ENCODE peak calls at places on chromosomes 16 and 17, in five cellular contexts. K is left ventricle myocardium inferior; C is GM23338; I is CD4-positive, CD25-positive, alpha-beta regulatory T cell; V is cardiac muscle cell. J is an unnamed sample. For H3K4me1, the result is how much of the 10 kb centered on the place peaks cover.

GRCh38 chr17:19319771-19320505 is 42.6 kb downstream of the B9D1 start:
- DNase-seq in K (no peak), C (no peak), I (no peak), V (no peak), J (no peak)

GRCh38 chr16:78551487-78552085 is 452.1 kb downstream of the WWOX start:
- DNase-seq in K (no peak), C (peak), I (no peak), V (no peak), J (no peak)

GRCh38 chr16:50464325-50465290 is 83.6 kb upstream of the NKD1 start:
- DNase-seq in K (no peak), C (peak), I (no peak), V (no peak), J (no peak)

GRCh38 chr16:88437367-88437964 is 15.6 kb upstream of the ZFPM1 start:
- DNase-seq in K (peak), C (peak), I (peak), V (peak), J (peak)

GRCh38 chr17:3990391-3991127 is 26.3 kb upstream of the ATP2A3 start:
- DNase-seq in K (no peak), C (no peak), I (no peak), V (no peak), J (no peak)

GRCh38 chr17:41695954-41696720 is 7.5 kb downstream of the EIF1 start:
- DNase-seq in K (no peak), C (peak), I (peak), V (peak), J (peak)

GRCh38 chr17:8338806-8339205 is 834 bp upstream of the ODF4 start:
- DNase-seq in K (no peak), C (peak), I (no peak), V (no peak), J (no peak)

GRCh38 chr17:82645516-82645915 is 2.7 kb downstream of the WDR45B start:
- DNase-seq in K (no peak), C (no peak), I (no peak), V (no peak), J (no peak)

GRCh38 chr16:3431779-3432219 is 11.5 kb downstream of the ZNF597 start:
- DNase-seq in K (peak), C (no peak), I (peak), V (no peak), J (no peak)

GRCh38 chr16:77599793-77600415 is 122.4 kb upstream of the NUDT7 start:
- DNase-seq in K (no peak), C (peak), I (no peak), V (peak), J (peak)

GRCh38 chr17:55418369-55419268 is 3.0 kb downstream of the MMD start:
- DNase-seq in K (no peak), C (no peak), I (no peak), V (no peak), J (no peak)

GRCh38 chr17:65530985-65531507 is 30.4 kb downstream of the AXIN2 start:
- DNase-seq in K (no peak), C (no peak), I (no peak), V (peak), J (peak)

GRCh38 chr16:75764154-75764768 is 38.0 kb upstream of the CPHXL start:
- DNase-seq in K (no peak), C (peak), I (peak), V (peak), J (peak)

GRCh38 chr17:44906010-44906646 is 6.9 kb upstream of the EFTUD2 start:
- DNase-seq in K (no peak), C (no peak), I (no peak), V (no peak), J (peak)

GRCh38 chr17:71494456-71494855 is 626.4 kb upstream of the SOX9 start:
- DNase-seq in K (no peak), C (no peak), I (no peak), V (no peak), J (peak)

GRCh38 chr16:68839831-68840230 is 3.5 kb upstream of the TANGO6 start:
- DNase-seq in K (no peak), C (no peak), I (no peak), V (no peak), J (no peak)

GRCh38 chr17:35460354-35460851 is 11.8 kb upstream of the SLFN13 start:
- DNase-seq in K (peak), C (peak), I (peak), V (peak), J (no peak)

GRCh38 chr17:15657868-15658775 is 26.0 kb downstream of the TRIM16 start:
- DNase-seq in K (no peak), C (no peak), I (no peak), V (no peak), J (no peak)

GRCh38 chr16:75780669-75781068 is 54.4 kb upstream of the CPHXL start:
- DNase-seq in K (no peak), C (no peak), I (no peak), V (no peak), J (no peak)

GRCh38 chr16:64144612-64145011 is 977.3 kb downstream of the CDH11 start:
- DNase-seq in K (no peak), C (no peak), I (no peak), V (no peak), J (peak)

GRCh38 chr17:56284501-56284900 is 131.2 kb downstream of the ANKFN1 start:
- DNase-seq in K (no peak), C (no peak), I (no peak), V (no peak), J (no peak)

GRCh38 chr16:10325783-10326543 is 59.9 kb upstream of the ATF7IP2 start:
- DNase-seq in K (no peak), C (no peak), I (no peak), V (no peak), J (no peak)

GRCh38 chr16:3999479-3999868 is 116.8 kb downstream of the ADCY9 start:
- DNase-seq in K (peak), C (peak), I (no peak), V (peak), J (peak)

GRCh38 chr16:77221482-77221881 is 22.3 kb downstream of the SYCE1L start:
- DNase-seq in K (no peak), C (no peak), I (no peak), V (no peak), J (no peak)

GRCh38 chr17:42617956-42618431 is 8.5 kb downstream of the TUBG1 start:
- DNase-seq in K (no peak), C (no peak), I (no peak), V (no peak), J (no peak)

GRCh38 chr16:3983081-3983520 is 102.6 kb upstream of the CREBBP start:
- DNase-seq in K (peak), C (peak), I (peak), V (peak), J (peak)

GRCh38 chr17:40071720-40072480 is 9.1 kb downstream of the THRA start:
- DNase-seq in K (peak), C (no peak), I (no peak), V (peak), J (peak)

GRCh38 chr17:37179893-37180292 is 195.9 kb upstream of the C17orf78 start:
- DNase-seq in K (no peak), C (no peak), I (no peak), V (no peak), J (peak)

GRCh38 chr17:61997649-61998048 is 67.4 kb downstream of the MED13 start:
- DNase-seq in K (no peak), C (no peak), I (no peak), V (no peak), J (peak)

GRCh38 chr17:17041018-17041521 is 1.2 kb upstream of the MPRIP start:
- DNase-seq in K (no peak), C (no peak), I (no peak), V (no peak), J (peak)

DNA sequence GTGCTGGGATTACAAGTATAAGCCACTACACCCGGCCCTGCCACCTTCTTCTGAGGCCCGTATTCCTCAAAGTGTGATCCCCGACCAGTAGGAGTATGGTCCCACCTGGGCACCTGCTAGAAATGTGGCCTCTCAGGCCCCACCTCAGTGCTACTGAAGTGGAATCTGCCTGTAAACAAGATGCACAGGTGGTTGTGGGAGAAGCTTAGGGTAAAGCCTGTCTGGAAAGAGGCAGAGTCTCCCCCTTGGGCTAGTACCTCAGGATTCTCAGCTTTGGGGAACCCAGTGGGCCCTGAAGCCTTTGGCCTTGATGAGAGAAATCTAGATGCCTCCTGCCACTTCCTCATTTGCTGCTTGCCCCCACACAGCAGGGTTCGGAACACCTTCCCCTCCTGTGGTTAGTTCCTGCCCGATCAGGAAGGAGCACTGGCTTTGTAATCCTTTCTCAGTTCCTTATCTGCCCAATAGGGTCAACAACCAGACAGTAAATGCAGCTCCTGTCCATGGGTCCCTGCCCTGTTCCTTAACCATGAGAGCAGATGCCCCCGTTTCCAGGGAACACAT is 25.2 kb downstream of the TK2 start:
- DNase-seq in K (peak), C (no peak), I (peak), V (no peak), J (no peak)
- H3K4me1 ChIP-seq in K (half or more), C (under half), I (half or more), V (under half), J (under half)

GRCh38 chr17:80822700-80823410 is 168.8 kb upstream of the CHMP6 start:
- DNase-seq in K (no peak), C (no peak), I (no peak), V (no peak), J (no peak)

GRCh38 chr17:80826955-80827645 is 164.5 kb upstream of the CHMP6 start:
- DNase-seq in K (no peak), C (no peak), I (no peak), V (no peak), J (peak)

GRCh38 chr17:80825471-80826345 is 165.9 kb upstream of the CHMP6 start:
- DNase-seq in K (no peak), C (no peak), I (no peak), V (no peak), J (no peak)

GRCh38 chr17:80826346-80826954 is 165.2 kb upstream of the CHMP6 start:
- DNase-seq in K (no peak), C (no peak), I (no peak), V (no peak), J (no peak)

GRCh38 chr17:80824549-80825470 is 166.8 kb upstream of the CHMP6 start:
- DNase-seq in K (no peak), C (no peak), I (no peak), V (no peak), J (no peak)
- H3K4me1 ChIP-seq in K (under half), C (under half), I (under half), V (under half), J (under half)

DNA sequence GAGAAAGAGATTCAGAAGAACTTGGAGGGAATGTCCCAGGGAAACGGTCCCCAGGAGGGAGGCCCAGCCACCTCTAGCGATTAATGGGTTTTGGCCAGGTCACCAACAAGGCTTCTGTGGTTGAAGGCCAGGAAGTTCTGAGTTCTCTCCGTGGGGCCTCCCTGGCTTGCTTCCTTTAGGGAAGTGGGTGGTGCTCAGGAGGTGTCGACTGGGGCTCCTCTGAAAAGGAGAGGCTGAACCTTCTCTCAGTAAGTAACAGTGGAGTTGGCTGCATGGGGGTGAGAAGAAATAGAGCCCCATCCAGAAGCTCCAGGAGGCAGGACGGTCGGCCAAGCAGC is 77.1 kb upstream of the GSE1 start:
- DNase-seq in K (no peak), C (no peak), I (no peak), V (no peak), J (no peak)
- H3K4me1 ChIP-seq in K (under half), C (under half), I (under half), V (half or more), J (under half)

GRCh38 chr17:32913593-32913992 is 14.4 kb upstream of the TMEM98 start:
- DNase-seq in K (no peak), C (no peak), I (no peak), V (no peak), J (no peak)
- H3K4me1 ChIP-seq in K (under half), C (under half), I (under half), V (under half), J (under half)

J was measured in adipocyte.